ENCODE peak calls at places on chromosomes 13 and 19, in four cellular contexts. One of them, this sample, is unnamed.

GRCh38 chr19:29724102-29724641 is 9.1 kb upstream of the C19orf12 start:
- DNase-seq in HepG2: no peak
- DNase-seq in HCT116: no peak
- DNase-seq in Panc1: no peak
- DNase-seq in this sample: no peak

GRCh38 chr19:38867176-38867780 is 10.8 kb downstream of the RINL start:
- DNase-seq in HepG2: no peak
- DNase-seq in HCT116: no peak
- DNase-seq in Panc1: no peak
- DNase-seq in this sample: no peak

GRCh38 chr19:12778905-12779161 is 3.5 kb upstream of the HOOK2 start:
- DNase-seq in HepG2: no peak
- DNase-seq in HCT116: no peak
- DNase-seq in Panc1: no peak
- DNase-seq in this sample: no peak

GRCh38 chr13:39347926-39348901 is 254.8 kb downstream of the LHFPL6 start:
- DNase-seq in HepG2: no peak
- DNase-seq in HCT116: no peak
- DNase-seq in Panc1: no peak
- DNase-seq in this sample: no peak

GRCh38 chr13:32632343-32632910 is 46.2 kb downstream of the PDS5B start:
- DNase-seq in HepG2: no peak
- DNase-seq in HCT116: no peak
- DNase-seq in Panc1: no peak
- DNase-seq in this sample: no peak

GRCh38 chr13:29583073-29583785 is 12.3 kb downstream of the SLC7A1 start:
- DNase-seq in HepG2: no peak
- DNase-seq in HCT116: no peak
- DNase-seq in Panc1: no peak
- DNase-seq in this sample: peak

GRCh38 chr13:40438022-40438692 is 228.3 kb downstream of the FOXO1 start:
- DNase-seq in HepG2: no peak
- DNase-seq in HCT116: no peak
- DNase-seq in Panc1: no peak
- DNase-seq in this sample: no peak

GRCh38 chr13:45522571-45522970 is 57.8 kb downstream of the COG3 start:
- DNase-seq in HepG2: no peak
- DNase-seq in HCT116: no peak
- DNase-seq in Panc1: no peak
- DNase-seq in this sample: no peak

GRCh38 chr13:86792153-86792651 is 879.0 kb upstream of the SLITRK5 start:
- DNase-seq in HepG2: no peak
- DNase-seq in HCT116: no peak
- DNase-seq in Panc1: no peak
- DNase-seq in this sample: no peak

GRCh38 chr19:5293607-5294089 is 47.0 kb downstream of the PTPRS start:
- DNase-seq in HepG2: no peak
- DNase-seq in HCT116: no peak
- DNase-seq in Panc1: no peak
- DNase-seq in this sample: peak

GRCh38 chr19:46903458-46903857 is 42.7 kb downstream of the ARHGAP35 start:
- DNase-seq in HepG2: no peak
- DNase-seq in HCT116: no peak
- DNase-seq in Panc1: no peak
- DNase-seq in this sample: no peak

DNA sequence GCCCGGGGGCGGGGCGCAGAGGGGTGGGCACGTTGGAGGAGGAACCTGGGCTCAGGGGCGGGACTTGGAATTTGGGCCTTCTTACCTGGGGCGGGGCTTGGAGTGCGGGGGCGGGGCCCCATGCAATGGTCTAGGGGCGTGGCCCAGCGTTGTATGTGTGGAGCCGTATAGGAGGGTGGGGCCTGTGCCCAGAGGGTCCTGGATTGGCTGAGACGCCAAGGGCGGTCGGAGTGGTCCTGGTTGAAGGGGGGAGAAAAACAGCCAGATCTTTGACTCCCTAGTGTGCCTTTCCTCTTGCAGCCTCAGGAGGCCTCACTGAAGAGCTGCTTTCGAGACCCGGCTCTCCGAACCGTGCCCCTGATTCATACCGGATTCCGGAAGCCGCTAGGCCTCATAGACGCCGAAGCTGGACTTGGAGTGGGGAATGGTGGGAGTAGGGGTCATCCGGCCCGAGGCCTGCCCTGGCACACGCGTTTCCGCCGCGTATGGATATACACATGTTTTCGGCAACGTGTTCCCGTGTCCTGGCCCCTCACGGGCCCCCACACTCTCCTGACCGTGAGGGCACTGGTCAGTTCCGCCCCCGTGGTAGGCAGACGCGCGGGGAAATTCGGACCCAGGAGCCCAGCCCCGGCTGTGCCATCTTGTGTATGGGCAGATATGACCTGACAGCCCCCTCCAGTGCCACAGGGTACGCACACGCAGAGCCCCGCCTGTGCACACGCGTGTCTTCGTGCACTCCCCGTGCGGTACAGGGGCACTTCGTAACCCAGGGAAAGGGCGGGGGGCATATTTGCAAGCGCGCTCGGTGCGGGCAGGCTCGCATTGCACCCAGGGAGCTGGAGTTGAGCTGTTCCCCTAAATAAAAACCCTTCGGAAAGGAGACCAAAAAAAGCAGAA is 661 bp upstream of the PRR12 start:
- DNase-seq in HepG2: peak
- DNase-seq in HCT116: peak
- DNase-seq in Panc1: peak
- DNase-seq in this sample: peak
- TF ChIP-seq TCF7L2 in HepG2: no peak
- TF ChIP-seq TCF7L2 in HCT116: no peak
- TF ChIP-seq TCF7L2 in Panc1: no peak
- TF ChIP-seq TCF7L2 in this sample: no peak

GRCh38 chr19:1070931-1071791 is 4.2 kb downstream of the ARHGAP45 start:
- DNase-seq in HepG2: no peak
- DNase-seq in HCT116: no peak
- DNase-seq in Panc1: no peak
- DNase-seq in this sample: no peak

GRCh38 chr19:1068111-1069001 is 1.4 kb downstream of the ARHGAP45 start:
- DNase-seq in HepG2: no peak
- DNase-seq in HCT116: no peak
- DNase-seq in Panc1: no peak
- DNase-seq in this sample: no peak

GRCh38 chr19:1070576-1070930 is 3.6 kb downstream of the ARHGAP45 start:
- DNase-seq in HepG2: no peak
- DNase-seq in HCT116: no peak
- DNase-seq in Panc1: no peak
- DNase-seq in this sample: no peak

GRCh38 chr19:1067341-1068103 is 555 bp downstream of the ARHGAP45 start:
- DNase-seq in HepG2: no peak
- DNase-seq in HCT116: no peak
- DNase-seq in Panc1: no peak
- DNase-seq in this sample: peak

GRCh38 chr19:1069009-1069779 is 2.2 kb downstream of the ARHGAP45 start:
- DNase-seq in HepG2: no peak
- DNase-seq in HCT116: no peak
- DNase-seq in Panc1: no peak
- DNase-seq in this sample: no peak
- TF ChIP-seq TCF7L2 in HepG2: no peak
- TF ChIP-seq TCF7L2 in HCT116: no peak
- TF ChIP-seq TCF7L2 in Panc1: no peak
- TF ChIP-seq TCF7L2 in this sample: no peak

GRCh38 chr19:55685776-55686175 is 10.8 kb downstream of the EPN1 start:
- DNase-seq in HepG2: no peak
- DNase-seq in HCT116: no peak
- DNase-seq in Panc1: no peak
- DNase-seq in this sample: no peak
- TF ChIP-seq TCF7L2 in HepG2: no peak
- TF ChIP-seq TCF7L2 in HCT116: no peak
- TF ChIP-seq TCF7L2 in Panc1: no peak
- TF ChIP-seq TCF7L2 in this sample: no peak

GRCh38 chr19:3062165-3063105 is at the start of gene TLE5:
- DNase-seq in HepG2: peak
- DNase-seq in HCT116: no peak
- DNase-seq in Panc1: no peak
- DNase-seq in this sample: peak

GRCh38 chr19:3064011-3064330 is 1.7 kb upstream of the TLE5 start:
- DNase-seq in HepG2: no peak
- DNase-seq in HCT116: no peak
- DNase-seq in Panc1: no peak
- DNase-seq in this sample: no peak

GRCh38 chr19:3060852-3061182 is 1.5 kb downstream of the TLE5 start:
- DNase-seq in HepG2: no peak
- DNase-seq in HCT116: no peak
- DNase-seq in Panc1: no peak
- DNase-seq in this sample: no peak

GRCh38 chr19:3059653-3060052 is 2.6 kb downstream of the TLE5 start:
- DNase-seq in HepG2: no peak
- DNase-seq in HCT116: no peak
- DNase-seq in Panc1: no peak
- DNase-seq in this sample: no peak

GRCh38 chr19:3061214-3062161 is 807 bp downstream of the TLE5 start:
- DNase-seq in HepG2: no peak
- DNase-seq in HCT116: no peak
- DNase-seq in Panc1: no peak
- DNase-seq in this sample: peak
- TF ChIP-seq TCF7L2 in HepG2: no peak
- TF ChIP-seq TCF7L2 in HCT116: no peak
- TF ChIP-seq TCF7L2 in Panc1: no peak
- TF ChIP-seq TCF7L2 in this sample: no peak

DNA sequence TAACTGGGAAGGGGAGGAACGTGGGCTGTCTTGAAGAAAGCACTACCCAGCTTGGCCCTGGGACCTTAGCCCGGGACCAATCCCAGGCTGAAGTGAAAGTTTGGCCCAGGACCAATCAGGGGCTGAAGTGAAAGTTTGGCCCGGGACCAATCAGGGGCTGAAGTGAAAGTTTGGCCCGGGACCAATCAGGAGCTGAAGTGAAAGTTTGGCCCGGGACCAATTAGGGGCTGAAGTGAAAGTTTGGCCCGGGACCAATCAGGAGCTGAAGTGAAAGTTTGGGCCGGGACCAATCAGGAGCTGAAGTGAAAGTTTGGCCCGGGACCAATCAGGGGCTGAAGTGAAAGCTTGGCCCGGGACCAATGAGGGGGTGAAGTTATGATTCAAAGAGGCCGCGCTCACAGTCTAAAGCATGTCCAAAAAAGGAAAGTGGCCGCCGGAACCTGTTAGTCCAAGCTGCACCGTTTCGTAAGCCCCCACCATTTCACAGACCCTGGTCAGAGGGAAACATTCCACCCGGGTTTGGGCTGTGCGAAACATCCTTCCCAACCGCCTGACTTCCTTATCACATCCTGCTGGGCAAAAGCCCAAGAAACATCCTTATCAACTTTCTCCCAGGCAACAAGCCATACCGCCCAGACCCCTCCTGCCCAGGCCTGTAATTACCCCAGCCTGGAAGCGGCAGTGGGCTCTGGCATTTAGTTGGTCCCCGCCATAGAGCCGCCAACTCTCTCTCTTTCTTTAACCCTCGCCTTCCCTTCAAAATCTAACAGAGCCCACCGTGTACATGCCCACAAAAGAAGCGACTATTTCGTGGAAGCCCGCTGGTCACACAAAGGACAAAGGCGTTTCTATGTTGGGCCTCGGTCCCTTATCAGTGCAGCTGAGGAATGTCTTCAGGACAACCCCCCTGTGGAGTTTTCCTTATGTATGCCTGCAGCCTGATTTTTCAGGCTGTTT is 1.1 kb downstream of the ZNF850 start:
- DNase-seq in HepG2: peak
- DNase-seq in HCT116: no peak
- DNase-seq in Panc1: peak
- DNase-seq in this sample: peak
- TF ChIP-seq TCF7L2 in HepG2: no peak
- TF ChIP-seq TCF7L2 in HCT116: no peak
- TF ChIP-seq TCF7L2 in Panc1: peak
- TF ChIP-seq TCF7L2 in this sample: no peak

GRCh38 chr13:36343766-36344165 is 2.4 kb downstream of the SPART start:
- DNase-seq in HepG2: no peak
- DNase-seq in HCT116: no peak
- DNase-seq in Panc1: no peak
- DNase-seq in this sample: peak
- TF ChIP-seq TCF7L2 in HepG2: no peak
- TF ChIP-seq TCF7L2 in HCT116: no peak
- TF ChIP-seq TCF7L2 in Panc1: no peak
- TF ChIP-seq TCF7L2 in this sample: no peak

GRCh38 chr19:48962029-48962848 is 2.9 kb upstream of the FTL start:
- DNase-seq in HepG2: peak
- DNase-seq in HCT116: no peak
- DNase-seq in Panc1: no peak
- DNase-seq in this sample: peak
- TF ChIP-seq TCF7L2 in HepG2: no peak
- TF ChIP-seq TCF7L2 in HCT116: no peak
- TF ChIP-seq TCF7L2 in Panc1: no peak
- TF ChIP-seq TCF7L2 in this sample: no peak

This sample was measured in K562.